ENCODE peak calls at places on chromosome 18, in ten cellular contexts. P is lower lobe of right lung; J is right cardiac atrium; L is germinal center; S is occipital lobe; M is NCI-H1092; F is foreskin fibroblast; N is NAMALWA; A is posterior cingulate gyrus; O is activated CD4-positive, alpha-beta memory T cell treated with anti-CD3 and anti-CD28 coated beads for 36 hours. Q is an unnamed sample.

GRCh38 chr18:51009071-51009470 is 20.9 kb upstream of the SMAD4 start:
- DNase-seq in P (no peak), J (no peak), L (no peak), S (no peak), M (peak), F (no peak), N (no peak), A (no peak), O (no peak), Q (peak)

GRCh38 chr18:11842562-11842961 is 8.7 kb upstream of the CHMP1B start:
- DNase-seq in P (no peak), J (no peak), L (no peak), S (no peak), M (no peak), F (no peak), N (no peak), A (no peak), O (no peak), Q (no peak)

GRCh38 chr18:45255142-45255890 is 360.0 kb upstream of the SLC14A2 start:
- DNase-seq in P (no peak), J (no peak), L (no peak), S (no peak), M (peak), F (peak), N (no peak), A (no peak), O (no peak), Q (no peak)

GRCh38 chr18:3264362-3264761 is 2.4 kb downstream of the MYL12B start:
- DNase-seq in P (no peak), J (no peak), L (no peak), S (no peak), M (no peak), F (no peak), N (no peak), A (no peak), O (peak), Q (no peak)

GRCh38 chr18:55780591-55781071 is 192.6 kb upstream of the TCF4 start:
- DNase-seq in P (no peak), J (no peak), L (peak), S (no peak), M (no peak), F (peak), N (peak), A (no peak), O (no peak), Q (no peak)

GRCh38 chr18:59352250-59352855 is 6.7 kb downstream of the LMAN1 start:
- DNase-seq in P (no peak), J (no peak), L (no peak), S (no peak), M (no peak), F (no peak), N (no peak), A (no peak), O (no peak), Q (no peak)

GRCh38 chr18:46281185-46282176 is 177.3 kb downstream of the HAUS1 start:
- DNase-seq in P (peak), J (peak), L (peak), S (peak), M (peak), F (peak), N (peak), A (peak), O (peak), Q (peak)

GRCh38 chr18:59706499-59706898 is 9.3 kb upstream of the CCBE1 start:
- DNase-seq in P (no peak), J (no peak), L (no peak), S (no peak), M (no peak), F (no peak), N (no peak), A (no peak), O (no peak), Q (no peak)

GRCh38 chr18:77131652-77132368 is 773 bp downstream of the MBP start:
- DNase-seq in P (peak), J (peak), L (no peak), S (no peak), M (peak), F (no peak), N (peak), A (no peak), O (peak), Q (peak)

GRCh38 chr18:63878343-63878742 is 9.2 kb upstream of the SERPINB2 start:
- DNase-seq in P (no peak), J (no peak), L (no peak), S (no peak), M (no peak), F (peak), N (no peak), A (no peak), O (no peak), Q (no peak)

GRCh38 chr18:26480897-26481795 is 67.2 kb downstream of the KCTD1 start:
- DNase-seq in P (no peak), J (no peak), L (no peak), S (no peak), M (no peak), F (peak), N (peak), A (no peak), O (no peak), Q (peak)

GRCh38 chr18:2303517-2304238 is 267.6 kb downstream of the METTL4 start:
- DNase-seq in P (no peak), J (no peak), L (no peak), S (no peak), M (no peak), F (no peak), N (no peak), A (no peak), O (no peak), Q (no peak)

GRCh38 chr18:49025426-49025766 is 74.6 kb upstream of the SMAD7 start:
- DNase-seq in P (no peak), J (no peak), L (no peak), S (no peak), M (no peak), F (no peak), N (peak), A (no peak), O (no peak), Q (no peak)

GRCh38 chr18:13217466-13217961 is 1.0 kb upstream of the LDLRAD4 start:
- DNase-seq in P (peak), J (peak), L (peak), S (peak), M (no peak), F (peak), N (no peak), A (peak), O (peak), Q (peak)

GRCh38 chr18:78925557-78926242 is 53.9 kb upstream of the SALL3 start:
- DNase-seq in P (no peak), J (no peak), L (no peak), S (no peak), M (no peak), F (no peak), N (no peak), A (no peak), O (no peak), Q (no peak)

GRCh38 chr18:36187826-36188721 is 777 bp downstream of the MOCOS start:
- DNase-seq in P (peak), J (peak), L (no peak), S (no peak), M (no peak), F (peak), N (no peak), A (no peak), O (no peak), Q (no peak)

GRCh38 chr18:8734496-8734895 is 29.1 kb downstream of the MTCL1 start:
- DNase-seq in P (no peak), J (no peak), L (no peak), S (no peak), M (no peak), F (no peak), N (no peak), A (no peak), O (no peak), Q (no peak)

GRCh38 chr18:24395049-24395780 is 2.4 kb downstream of the OSBPL1A start:
- DNase-seq in P (no peak), J (no peak), L (no peak), S (no peak), M (no peak), F (peak), N (no peak), A (no peak), O (no peak), Q (no peak)

GRCh38 chr18:13680612-13681011 is 45.7 kb downstream of the FAM210A start:
- DNase-seq in P (no peak), J (peak), L (no peak), S (no peak), M (no peak), F (no peak), N (peak), A (no peak), O (peak), Q (peak)

GRCh38 chr18:64322189-64322588 is 173.3 kb upstream of the LINC00305 start:
- DNase-seq in P (no peak), J (no peak), L (no peak), S (no peak), M (no peak), F (no peak), N (no peak), A (no peak), O (no peak), Q (no peak)

GRCh38 chr18:37450434-37451133 is 115.0 kb downstream of the CELF4 start:
- DNase-seq in P (no peak), J (peak), L (no peak), S (peak), M (peak), F (peak), N (no peak), A (peak), O (no peak), Q (no peak)

GRCh38 chr18:43571078-43571689 is 293.9 kb upstream of the SYT4 start:
- DNase-seq in P (no peak), J (no peak), L (peak), S (no peak), M (peak), F (peak), N (peak), A (no peak), O (no peak), Q (peak)

GRCh38 chr18:79584491-79585394 is 94.9 kb upstream of the CTDP1 start:
- DNase-seq in P (peak), J (no peak), L (no peak), S (no peak), M (no peak), F (no peak), N (no peak), A (peak), O (no peak), Q (peak)

GRCh38 chr18:32772580-32773186 is at the start of gene KLHL14:
- DNase-seq in P (no peak), J (no peak), L (peak), S (no peak), M (no peak), F (no peak), N (peak), A (no peak), O (no peak), Q (peak)

GRCh38 chr18:67421666-67422065 is 94.9 kb downstream of the DSEL start:
- DNase-seq in P (no peak), J (no peak), L (no peak), S (no peak), M (no peak), F (no peak), N (no peak), A (no peak), O (no peak), Q (no peak)

GRCh38 chr18:48106976-48107781 is 176.7 kb upstream of the SMAD2 start:
- DNase-seq in P (no peak), J (no peak), L (no peak), S (no peak), M (no peak), F (no peak), N (no peak), A (no peak), O (no peak), Q (no peak)

GRCh38 chr18:79403723-79404566 is 8.2 kb downstream of the NFATC1 start:
- DNase-seq in P (peak), J (no peak), L (no peak), S (no peak), M (no peak), F (no peak), N (no peak), A (no peak), O (peak), Q (no peak)

GRCh38 chr18:59553273-59553672 is 143.9 kb downstream of the CCBE1 start:
- DNase-seq in P (no peak), J (no peak), L (no peak), S (no peak), M (no peak), F (no peak), N (no peak), A (no peak), O (no peak), Q (no peak)

GRCh38 chr18:75141734-75142133 is 67.2 kb downstream of the PTGR3 start:
- DNase-seq in P (no peak), J (no peak), L (no peak), S (no peak), M (no peak), F (no peak), N (no peak), A (no peak), O (no peak), Q (no peak)

GRCh38 chr18:35163736-35164532 is 76.9 kb upstream of the ZNF397 start:
- DNase-seq in P (no peak), J (peak), L (no peak), S (no peak), M (no peak), F (no peak), N (no peak), A (no peak), O (no peak), Q (no peak)

GRCh38 chr18:36648803-36649202 is 180.0 kb downstream of the TPGS2 start:
- DNase-seq in P (no peak), J (no peak), L (no peak), S (no peak), M (no peak), F (no peak), N (no peak), A (no peak), O (no peak), Q (no peak)

GRCh38 chr18:28075501-28075900 is 101.4 kb downstream of the CDH2 start:
- DNase-seq in P (no peak), J (no peak), L (no peak), S (no peak), M (no peak), F (no peak), N (no peak), A (no peak), O (no peak), Q (no peak)

GRCh38 chr18:986071-986470 is 81.4 kb downstream of the ADCYAP1 start:
- DNase-seq in P (no peak), J (no peak), L (no peak), S (no peak), M (peak), F (no peak), N (no peak), A (no peak), O (no peak), Q (no peak)

GRCh38 chr18:12518326-12518725 is 110.6 kb downstream of the PRELID3A start:
- DNase-seq in P (no peak), J (no peak), L (no peak), S (no peak), M (no peak), F (no peak), N (no peak), A (no peak), O (no peak), Q (no peak)

GRCh38 chr18:67367540-67367939 is 149.0 kb downstream of the DSEL start:
- DNase-seq in P (no peak), J (no peak), L (no peak), S (no peak), M (no peak), F (no peak), N (no peak), A (no peak), O (no peak), Q (no peak)

GRCh38 chr18:10123006-10123950 is 209.5 kb downstream of the VAPA start:
- DNase-seq in P (no peak), J (no peak), L (no peak), S (no peak), M (no peak), F (no peak), N (no peak), A (no peak), O (peak), Q (no peak)

GRCh38 chr18:35729971-35730668 is 148.6 kb downstream of the GALNT1 start:
- DNase-seq in P (no peak), J (no peak), L (no peak), S (no peak), M (no peak), F (no peak), N (no peak), A (no peak), O (no peak), Q (no peak)

GRCh38 chr18:76374330-76375281 is 120.4 kb downstream of the ZNF516 start:
- DNase-seq in P (no peak), J (no peak), L (no peak), S (no peak), M (no peak), F (no peak), N (no peak), A (no peak), O (peak), Q (no peak)

GRCh38 chr18:67771271-67771670 is 254.8 kb upstream of the DSEL start:
- DNase-seq in P (no peak), J (no peak), L (no peak), S (no peak), M (no peak), F (peak), N (no peak), A (no peak), O (no peak), Q (no peak)

GRCh38 chr18:79738565-79739439 is 58.9 kb upstream of the KCNG2 start:
- DNase-seq in P (no peak), J (no peak), L (no peak), S (no peak), M (no peak), F (no peak), N (no peak), A (no peak), O (no peak), Q (no peak)

Q was measured in thyroid gland.